ENCODE peak calls at places on chromosomes 12 and 14, in nine cellular contexts. D is left ventricle myocardium inferior; C is GM04504; U is stimulated activated CD4-positive, alpha-beta T cell treated with anti-CD3 and anti-CD28 coated beads, Interleukin-2, amount 100 ng/mL, for 24 hours; Y is stomach; R is ovary; G is HT-29; Q is activated CD8-positive, alpha-beta memory T cell treated with anti-CD3 and anti-CD28 coated beads for 1 hour; H is tibial artery. L is an unnamed sample.

GRCh38 chr14:52694761-52695480 is 437 bp downstream of the ERO1A start:
- DNase-seq in Q (no peak), Y (peak), G (peak), D (peak), U (peak), C (peak), R (peak), H (no peak), L (no peak)

GRCh38 chr12:64691793-64692583 is 67.2 kb downstream of the GNS start:
- DNase-seq in C (no peak), D (no peak), Q (no peak), U (no peak), R (no peak), Y (no peak), H (no peak), G (no peak), L (peak)

GRCh38 chr14:82122678-82123077 is 589.0 kb upstream of the SEL1L start:
- DNase-seq in U (no peak), C (no peak), G (no peak), R (no peak), Y (no peak), Q (no peak), H (no peak), D (no peak), L (no peak)

GRCh38 chr12:47111392-47111778 is 31.6 kb upstream of the AMIGO2 start:
- DNase-seq in Y (no peak), R (no peak), H (no peak), D (no peak), G (no peak), C (no peak), Q (no peak), U (no peak), L (no peak)

GRCh38 chr12:69392146-69392928 is 32.8 kb downstream of the YEATS4 start:
- DNase-seq in D (no peak), U (no peak), G (no peak), C (no peak), R (no peak), H (no peak), Y (no peak), Q (no peak), L (no peak)

GRCh38 chr14:37343307-37344094 is 145.8 kb downstream of the MIPOL1 start:
- DNase-seq in R (no peak), U (no peak), H (no peak), D (no peak), Y (no peak), G (no peak), C (no peak), Q (no peak), L (peak)

GRCh38 chr12:52692253-52692652 is 11.1 kb downstream of the KRT77 start:
- DNase-seq in D (no peak), Y (no peak), C (no peak), H (no peak), U (no peak), Q (no peak), R (no peak), G (peak), L (no peak)

GRCh38 chr12:10276774-10277173 is 30.9 kb upstream of the KLRD1 start:
- DNase-seq in Y (no peak), Q (no peak), C (no peak), U (no peak), R (no peak), G (no peak), D (no peak), H (no peak), L (no peak)

GRCh38 chr14:92568621-92569479 is 55.3 kb downstream of the RIN3 start:
- DNase-seq in R (no peak), C (no peak), H (no peak), U (no peak), G (no peak), Y (no peak), Q (no peak), D (peak), L (no peak)